ENCODE peak calls at places on chromosomes 6 and 20, in seven cellular contexts. M is T-cell, H is dermis microvascular lymphatic vessel endothelial cell, D is astrocyte of the spinal cord, L is hippocampal formation, G is pons, W is GDM1. X is an unnamed sample.

GRCh38 chr6:155188707-155189496 is 74.9 kb upstream of the CLDN20 start:
- DNase-seq in D (peak), L (no peak), G (peak), H (peak), M (no peak), W (no peak), X (peak)

GRCh38 chr20:25065625-25066338 is 7.8 kb upstream of the ACSS1 start:
- DNase-seq in G (peak), H (peak), D (peak), L (peak), M (peak), W (peak), X (peak)

GRCh38 chr20:62944746-62945145 is 6.8 kb downstream of the GID8 start:
- DNase-seq in H (no peak), L (no peak), M (no peak), G (no peak), D (no peak), W (no peak), X (no peak)

GRCh38 chr6:122429328-122429727 is 29.9 kb downstream of the HSF2 start:
- DNase-seq in G (no peak), L (no peak), H (no peak), M (no peak), D (no peak), W (no peak), X (no peak)

GRCh38 chr6:25671652-25672051 is 19.6 kb downstream of the SCGN start:
- DNase-seq in W (no peak), L (no peak), D (no peak), M (no peak), H (no peak), G (no peak), X (no peak)

GRCh38 chr20:47926731-47927130 is 141.4 kb upstream of the SULF2 start:
- DNase-seq in H (no peak), W (no peak), M (no peak), L (no peak), G (no peak), D (no peak), X (no peak)

GRCh38 chr6:46255528-46255927 is 84.7 kb upstream of the ENPP5 start:
- DNase-seq in L (no peak), W (no peak), H (no peak), M (no peak), G (no peak), D (no peak), X (no peak)

GRCh38 chr20:45008521-45009049 is 42.3 kb downstream of the STK4 start:
- DNase-seq in M (no peak), L (no peak), D (no peak), G (no peak), H (no peak), W (no peak), X (no peak)

GRCh38 chr6:79947191-79948173 is at the start of gene ELOVL4:
- DNase-seq in G (peak), D (peak), H (peak), W (no peak), L (peak), M (peak), X (peak)

GRCh38 chr6:129033173-129033572 is 150.2 kb downstream of the LAMA2 start:
- DNase-seq in W (no peak), D (no peak), L (no peak), H (no peak), G (no peak), M (no peak), X (no peak)

X was measured in kidney glomerular epithelial cell.